ENCODE peak calls at places on chromosomes 3 and 15, in five cellular contexts. F, V, J, H and O are unnamed samples.
A peak's percentile ranks its signal among the peaks of the same experiment; 100 is the strongest.

GRCh38 chr3:43243590-43244587 is 42.5 kb upstream of the SNRK start:
- DNase-seq in J (no peak), H (no peak), V (no peak), F (no peak), O (no peak)

GRCh38 chr3:3531476-3531875 is 267.8 kb upstream of the LRRN1 start:
- DNase-seq in F (no peak), H (no peak), J (no peak), V (no peak), O (no peak)

GRCh38 chr15:57061281-57061680 is 142.8 kb downstream of the TCF12 start:
- DNase-seq in F (no peak), H (no peak), V (no peak), J (no peak), O (no peak)

GRCh38 chr15:32794973-32795372 is 77.2 kb downstream of the GREM1 start:
- DNase-seq in F (no peak), H (no peak), J (no peak), V (no peak), O (no peak)

GRCh38 chr15:76674883-76675282 is 230.3 kb downstream of the SCAPER start:
- DNase-seq in F (no peak), V (no peak), H (no peak), J (no peak), O (no peak)

GRCh38 chr3:191197761-191198160 is 1.3 kb upstream of the OSTN start:
- DNase-seq in J (no peak), V (no peak), H (no peak), F (no peak), O (no peak)

GRCh38 chr3:46929324-46929723 is 47.2 kb downstream of the CCDC12 start:
- DNase-seq in J (no peak), F (no peak), H (peak; percentile 66), V (peak; percentile 71), O (peak; percentile 73)

GRCh38 chr3:54321515-54321914 is 199.2 kb downstream of the CACNA2D3 start:
- DNase-seq in J (no peak), V (no peak), F (no peak), H (no peak), O (no peak)

GRCh38 chr15:43483306-43484128 is 9.4 kb downstream of the TP53BP1 start:
- DNase-seq in J (no peak), F (no peak), H (no peak), V (no peak), O (no peak)

GRCh38 chr15:62624541-62625399 is 417.8 kb upstream of the TPM1 start:
- DNase-seq in J (peak; percentile 49), H (no peak), F (no peak), V (no peak), O (peak; percentile 25)

GRCh38 chr3:130839815-130840214 is 54.1 kb upstream of the ATP2C1 start:
- DNase-seq in J (no peak), F (peak; percentile 38), H (no peak), V (no peak), O (peak; percentile 25)

GRCh38 chr3:56624725-56625124 is 58.3 kb downstream of the TASOR start:
- DNase-seq in V (no peak), F (no peak), J (no peak), H (no peak), O (no peak)

GRCh38 chr3:179563298-179563934 is 690 bp downstream of the ACTL6A start:
- DNase-seq in J (peak; percentile 51), H (peak; percentile 78), F (peak; percentile 71), V (peak; percentile 53), O (peak; percentile 30)

GRCh38 chr15:85649372-85649771 is 145.4 kb downstream of the KLHL25 start:
- DNase-seq in V (no peak), J (peak; percentile 40), H (no peak), F (peak; percentile 37), O (no peak)

GRCh38 chr3:101513419-101513986 is 491 bp upstream of the SENP7 start:
- DNase-seq in H (no peak), V (no peak), F (peak; percentile 63), J (no peak), O (no peak)

GRCh38 chr3:104628185-104628789 is 738.4 kb upstream of the ALCAM start:
- DNase-seq in V (no peak), H (no peak), F (peak; percentile 22), J (no peak), O (no peak)

GRCh38 chr15:42121667-42122066 is 27.3 kb upstream of the PLA2G4D start:
- DNase-seq in J (no peak), F (no peak), H (no peak), V (no peak), O (peak; percentile 32)

GRCh38 chr3:134279466-134279865 is 28.8 kb upstream of the RYK start:
- DNase-seq in F (no peak), V (no peak), H (no peak), J (no peak), O (no peak)

GRCh38 chr3:71252466-71252865 is 331.1 kb downstream of the FOXP1 start:
- DNase-seq in J (no peak), F (no peak), H (no peak), V (no peak), O (no peak)

GRCh38 chr3:179037361-179037760 is 34.2 kb downstream of the ZMAT3 start:
- DNase-seq in F (no peak), V (peak; percentile 58), H (peak; percentile 85), J (peak; percentile 19), O (no peak)

GRCh38 chr3:120102232-120102631 is 8.0 kb upstream of the GSK3B start:
- DNase-seq in H (no peak), V (no peak), J (no peak), F (no peak), O (no peak)

GRCh38 chr3:171614318-171614967 is 154.2 kb upstream of the TNIK start:
- DNase-seq in J (peak; percentile 47), V (peak; percentile 23), F (peak; percentile 49), H (no peak), O (no peak)

GRCh38 chr3:17967953-17968352 is 225.5 kb upstream of the TBC1D5 start:
- DNase-seq in H (no peak), J (no peak), V (no peak), F (no peak), O (no peak)

GRCh38 chr3:109553573-109554371 is 216.4 kb upstream of the DPPA4 start:
- DNase-seq in J (no peak), V (no peak), F (no peak), H (no peak), O (no peak)

GRCh38 chr3:111618945-111619344 is 23.8 kb upstream of the ZBED2 start:
- DNase-seq in F (no peak), H (no peak), V (no peak), J (no peak), O (no peak)

GRCh38 chr3:111617406-111617805 is 22.3 kb upstream of the ZBED2 start:
- DNase-seq in F (no peak), H (no peak), J (no peak), V (no peak), O (no peak)

GRCh38 chr3:111619833-111620232 is 24.7 kb upstream of the ZBED2 start:
- DNase-seq in J (no peak), H (no peak), V (no peak), F (no peak), O (no peak)

GRCh38 chr3:111617912-111618601 is 22.9 kb upstream of the ZBED2 start:
- DNase-seq in F (no peak), H (no peak), J (no peak), V (no peak), O (no peak)

DNA sequence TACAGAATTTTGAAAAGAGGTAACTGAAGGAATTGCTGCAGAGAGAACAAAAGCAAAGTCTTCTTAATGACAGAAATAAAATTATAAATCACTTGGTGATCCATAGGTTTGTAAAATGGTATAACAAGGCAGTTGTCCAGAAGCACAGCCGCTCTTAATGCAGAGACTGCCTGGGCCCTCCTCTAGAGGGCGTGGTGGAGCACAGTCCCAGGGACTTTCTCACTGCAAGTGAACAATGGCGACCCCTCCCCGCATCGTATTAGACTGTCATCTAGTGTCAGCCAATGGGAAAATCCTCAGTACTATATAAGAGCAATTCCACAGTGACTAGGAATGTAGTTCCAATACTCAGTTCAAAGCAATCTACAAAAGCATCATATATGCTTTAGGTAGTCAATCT is 26.4 kb upstream of the ZBED2 start:
- DNase-seq in F (no peak), J (no peak), H (no peak), V (no peak), O (no peak)
- TF ChIP-seq CTCF in F (peak; percentile 31), J (no peak), H (no peak), V (peak; percentile 20), O (no peak)

GRCh38 chr3:41508063-41508696 is 308.9 kb downstream of the CTNNB1 start:
- DNase-seq in H (no peak), J (no peak), V (no peak), F (no peak), O (no peak)
- TF ChIP-seq CTCF in H (no peak), J (no peak), V (no peak), F (no peak), O (no peak)

GRCh38 chr15:52292780-52293392 is 2.7 kb downstream of the MYO5C start:
- DNase-seq in V (no peak), H (no peak), J (no peak), F (no peak), O (no peak)
- TF ChIP-seq CTCF in V (no peak), H (no peak), J (no peak), F (no peak), O (no peak)

GRCh38 chr15:79849789-79850188 is 47.0 kb downstream of the MTHFS start:
- DNase-seq in F (peak; percentile 25), H (no peak), V (no peak), J (no peak), O (no peak)
- TF ChIP-seq CTCF in F (peak; percentile 59), H (no peak), V (peak; percentile 22), J (no peak), O (no peak)

GRCh38 chr3:129026728-129027543 is 25.8 kb downstream of the EFCC1 start:
- DNase-seq in V (peak; percentile 90), H (peak; percentile 93), F (peak; percentile 98), J (peak; percentile 84), O (peak; percentile 84)
- TF ChIP-seq CTCF in V (peak; percentile 57), H (peak; percentile 51), F (peak; percentile 84), J (peak; percentile 67), O (peak; percentile 46)

GRCh38 chr3:63582943-63583500 is 69.5 kb upstream of the SNTN start:
- DNase-seq in V (no peak), H (no peak), F (no peak), J (no peak), O (no peak)
- TF ChIP-seq CTCF in V (no peak), H (no peak), F (no peak), J (no peak), O (no peak)